ENCODE peak calls at places on chromosomes 2 and 18, in four cellular contexts. T is fibroblast of villous mesenchyme, K is cardiac fibroblast, S is WERI-Rb-1. R is an unnamed sample.

GRCh38 chr2:170360546-170361358 is 182.8 kb downstream of the MYO3B start:
- DNase-seq in T (no peak), S (peak; percentile 30), K (no peak), R (no peak)

GRCh38 chr2:240463866-240464481 is 28.5 kb downstream of the GPC1 start:
- DNase-seq in K (no peak), S (no peak), T (no peak), R (no peak)

GRCh38 chr2:66433945-66434678 is 813 bp upstream of the MEIS1 start:
- DNase-seq in T (peak; percentile 90), S (peak; percentile 56), K (peak; percentile 81), R (peak; percentile 71)

GRCh38 chr2:203873461-203873860 is 5.9 kb downstream of the CTLA4 start:
- DNase-seq in S (no peak), T (no peak), K (no peak), R (no peak)

GRCh38 chr18:48688961-48689360 is 150.1 kb downstream of the CTIF start:
- DNase-seq in S (no peak), K (no peak), T (no peak), R (no peak)

GRCh38 chr2:133477614-133477990 is 90.7 kb downstream of the NCKAP5 start:
- DNase-seq in S (no peak), K (peak; percentile 51), T (no peak), R (no peak)

GRCh38 chr18:75220786-75221355 is 10.3 kb downstream of the TSHZ1 start:
- DNase-seq in K (no peak), S (no peak), T (no peak), R (no peak)

GRCh38 chr2:11411768-11412448 is 54.1 kb downstream of the E2F6 start:
- DNase-seq in T (peak; percentile 61), S (peak; percentile 66), K (peak; percentile 70), R (peak; percentile 52)

GRCh38 chr2:110732422-110733413 is at the start of gene ACOXL:
- DNase-seq in K (no peak), T (no peak), S (no peak), R (peak; percentile 38)

GRCh38 chr2:176157499-176158305 is 595 bp downstream of the HOXD3 start:
- DNase-seq in S (no peak), T (no peak), K (no peak), R (peak; percentile 56)

GRCh38 chr2:235605999-235606715 is 112.3 kb downstream of the AGAP1 start:
- DNase-seq in K (peak; percentile 83), S (no peak), T (peak; percentile 76), R (peak; percentile 49)

GRCh38 chr2:161170917-161171594 is 10.8 kb downstream of the TANK start:
- DNase-seq in T (peak; percentile 33), S (no peak), K (peak; percentile 22), R (no peak)

GRCh38 chr2:98747888-98748287 is 17.0 kb upstream of the MGAT4A start:
- DNase-seq in K (no peak), T (no peak), S (no peak), R (no peak)

GRCh38 chr2:37637985-37638384 is 33.5 kb downstream of the CDC42EP3 start:
- DNase-seq in S (no peak), T (peak; percentile 45), K (peak; percentile 46), R (no peak)

GRCh38 chr2:37636209-37637077 is 35.0 kb downstream of the CDC42EP3 start:
- DNase-seq in K (no peak), T (no peak), S (no peak), R (no peak)

GRCh38 chr2:37635359-37636208 is 35.9 kb downstream of the CDC42EP3 start:
- DNase-seq in S (no peak), K (peak; percentile 97), T (peak; percentile 89), R (no peak)

GRCh38 chr2:37638973-37639372 is 32.5 kb downstream of the CDC42EP3 start:
- DNase-seq in T (no peak), S (no peak), K (no peak), R (no peak)

DNA sequence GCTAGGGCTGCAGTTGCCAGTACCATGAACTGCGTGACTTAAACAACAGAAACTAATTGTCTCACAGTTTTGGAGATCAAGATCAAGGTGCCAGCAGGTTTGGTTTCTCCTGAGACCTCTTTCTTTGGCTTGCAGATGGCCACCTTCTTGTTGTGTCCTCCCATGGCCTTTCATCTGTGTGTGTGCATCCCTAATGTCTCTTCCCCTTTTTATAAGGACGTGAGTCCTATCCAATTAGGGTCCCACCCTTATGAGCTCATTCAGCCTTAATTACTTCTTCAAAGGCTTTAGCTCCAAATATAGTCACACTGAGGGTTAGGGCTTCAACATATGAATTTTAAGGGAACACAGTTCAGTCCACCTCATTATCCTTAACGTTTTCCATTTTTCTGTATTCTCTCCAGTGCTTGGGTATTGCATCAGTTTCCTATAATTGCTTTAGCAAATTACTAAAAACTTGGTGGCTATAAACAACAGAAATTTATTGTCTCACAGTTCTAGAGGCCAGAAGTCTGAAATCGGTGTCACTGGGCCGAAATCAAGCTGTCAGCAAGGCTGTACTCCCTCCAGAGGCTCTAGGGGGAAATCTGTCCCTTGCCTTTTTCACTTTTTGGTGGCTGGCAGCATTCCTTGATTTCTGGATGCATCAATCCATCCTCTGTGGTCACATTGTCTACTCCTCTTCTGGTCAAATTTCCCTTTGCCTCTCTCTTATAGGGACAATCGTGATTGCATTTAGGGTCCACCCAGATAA is 34.1 kb downstream of the CDC42EP3 start:
- DNase-seq in T (peak; percentile 56), S (no peak), K (no peak), R (no peak)
- TF ChIP-seq CTCF in T (peak; percentile 17), S (peak; percentile 21), K (no peak), R (no peak)

GRCh38 chr2:142180820-142181533 is 50.2 kb upstream of the LRP1B start:
- DNase-seq in K (peak; percentile 54), S (peak; percentile 88), T (peak; percentile 33), R (peak; percentile 74)
- TF ChIP-seq CTCF in K (peak; percentile 77), S (peak; percentile 79), T (peak; percentile 66), R (peak; percentile 76)

DNA sequence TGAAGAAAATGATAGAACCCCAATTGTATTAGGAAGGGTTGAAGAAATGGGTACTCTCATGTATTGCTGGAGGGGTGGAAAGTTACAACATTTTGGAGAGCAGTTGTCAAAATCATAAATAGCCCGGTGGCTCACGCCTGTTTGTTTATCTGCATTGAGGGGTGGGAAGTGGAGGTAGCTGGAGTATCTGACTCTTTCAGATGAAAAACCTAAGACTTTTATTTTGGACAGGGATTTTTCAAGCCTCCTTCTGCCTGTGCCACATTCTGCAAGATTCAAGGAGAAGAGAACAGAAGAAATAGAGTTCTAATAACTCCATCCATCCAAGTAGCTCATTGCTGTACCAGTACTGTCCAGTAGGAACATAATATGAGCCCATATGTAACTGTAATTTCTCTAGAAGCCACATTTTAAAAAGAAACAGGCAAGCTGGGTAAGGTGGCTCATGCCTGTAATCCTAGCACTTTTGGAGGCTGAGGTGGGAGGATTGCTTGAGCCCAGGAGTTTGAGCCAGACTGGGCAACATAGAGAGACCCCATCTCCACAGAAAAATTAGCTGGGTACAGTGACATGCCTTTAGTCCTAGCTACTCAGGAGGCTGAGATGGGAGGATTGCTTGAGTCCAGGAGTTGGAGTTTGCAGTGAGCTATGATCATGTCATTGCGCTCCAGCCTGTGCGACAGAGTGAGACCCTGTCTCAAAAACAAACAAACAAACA is 35.5 kb upstream of the NT5DC4 start:
- DNase-seq in T (no peak), K (no peak), S (no peak), R (no peak)
- TF ChIP-seq CTCF in T (peak; percentile 28), K (peak; percentile 15), S (no peak), R (peak; percentile 52)

GRCh38 chr2:173431191-173431590 is 76.5 kb downstream of the CDCA7 start:
- DNase-seq in S (no peak), K (no peak), T (no peak), R (no peak)
- TF ChIP-seq CTCF in S (peak; percentile 27), K (no peak), T (no peak), R (no peak)

GRCh38 chr2:47088371-47089082 is 66.6 kb downstream of the STPG4 start:
- DNase-seq in T (peak; percentile 55), K (peak; percentile 49), S (no peak), R (no peak)
- TF ChIP-seq CTCF in T (peak; percentile 41), K (peak; percentile 37), S (peak; percentile 46), R (no peak)

DNA sequence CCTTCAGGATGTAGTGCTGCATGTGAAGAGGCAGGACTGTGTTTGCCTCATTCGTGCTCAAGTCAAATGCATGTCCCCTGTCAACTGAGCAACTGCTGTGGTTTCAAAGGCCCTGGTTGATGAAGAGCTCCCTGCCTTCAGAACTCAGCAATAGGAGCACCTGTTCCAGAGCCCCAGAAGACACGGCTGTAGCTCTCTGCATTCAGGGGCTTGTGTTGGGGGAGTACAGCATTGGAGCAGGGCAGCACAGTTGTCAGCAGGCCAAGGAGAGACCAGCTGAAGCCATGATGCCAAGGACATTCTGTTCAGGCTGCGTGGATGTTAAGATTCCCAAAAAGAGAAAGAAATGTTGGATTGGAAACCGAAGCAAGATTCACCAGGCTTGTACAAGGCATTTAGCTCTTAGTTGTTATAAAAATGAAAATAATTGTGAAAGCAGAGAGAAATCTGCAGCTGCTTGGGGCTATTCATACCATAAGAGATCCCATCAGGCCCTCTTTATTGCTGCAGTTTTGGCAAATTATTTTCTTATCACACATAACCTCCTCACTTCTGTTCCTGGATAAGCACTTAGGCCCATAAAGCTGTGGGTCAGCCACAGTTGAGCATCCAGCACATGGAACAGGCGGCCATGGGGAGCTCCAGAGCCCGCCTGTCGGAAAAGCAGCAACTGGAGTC is 252.4 kb upstream of the ZNF521 start:
- DNase-seq in S (no peak), K (no peak), T (no peak), R (no peak)
- TF ChIP-seq CTCF in S (no peak), K (no peak), T (no peak), R (no peak)

DNA sequence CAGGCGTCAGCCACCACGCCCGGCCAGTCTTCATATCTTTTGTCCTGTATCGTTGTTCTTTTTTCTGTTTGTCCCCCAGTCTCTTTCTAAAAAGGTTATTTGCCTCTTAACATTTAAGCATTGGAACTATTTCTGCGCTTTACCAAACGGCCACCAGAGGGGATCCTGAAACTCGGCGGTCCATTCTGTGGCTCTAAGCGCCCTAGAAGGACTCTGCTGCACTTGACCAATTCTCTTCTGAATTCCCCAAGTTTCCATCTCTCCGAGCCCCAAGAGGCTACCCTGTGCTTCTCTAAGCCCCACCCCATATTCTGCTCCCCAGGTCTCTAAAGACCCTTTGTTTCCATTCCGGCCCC is 33.1 kb upstream of the REG3G start:
- DNase-seq in K (peak; percentile 1), T (no peak), S (peak; percentile 70), R (peak; percentile 54)
- TF ChIP-seq CTCF in K (peak; percentile 18), T (no peak), S (peak; percentile 73), R (peak; percentile 62)

GRCh38 chr2:63667132-63667531 is 78.4 kb downstream of the MDH1 start:
- DNase-seq in K (no peak), T (peak; percentile 43), S (no peak), R (no peak)

GRCh38 chr2:63663013-63663864 is 74.5 kb downstream of the MDH1 start:
- DNase-seq in K (peak; percentile 20), T (peak; percentile 81), S (no peak), R (no peak)

GRCh38 chr2:63665806-63666205 is 77.0 kb downstream of the MDH1 start:
- DNase-seq in K (peak; percentile 74), S (no peak), T (peak; percentile 96), R (no peak)

GRCh38 chr2:63662028-63662804 is 73.5 kb downstream of the MDH1 start:
- DNase-seq in K (no peak), T (peak; percentile 81), S (no peak), R (no peak)

GRCh38 chr2:63665091-63665490 is 76.3 kb downstream of the MDH1 start:
- DNase-seq in S (no peak), T (peak; percentile 52), K (no peak), R (no peak)
- TF ChIP-seq CTCF in S (no peak), T (no peak), K (no peak), R (no peak)